ENCODE peak calls at places on chromosomes 3 and 15, in five cellular contexts. A, R, E, X and Q are unnamed samples.

GRCh38 chr3:78737988-78738387 is 1029.8 kb downstream of the ROBO1 start:
- DNase-seq in A (peak; percentile 91), R (no peak), E (no peak), X (no peak), Q (no peak)

GRCh38 chr3:132164469-132165092 is 129.8 kb upstream of the CPNE4 start:
- DNase-seq in A (peak; percentile 69), R (no peak), E (no peak), X (peak; percentile 78), Q (no peak)

GRCh38 chr3:10232138-10232537 is 16.1 kb upstream of the TATDN2 start:
- DNase-seq in A (no peak), R (no peak), E (no peak), X (no peak), Q (no peak)

GRCh38 chr15:62464705-62465104 is 299.6 kb upstream of the C2CD4B start:
- DNase-seq in A (peak; percentile 49), R (no peak), E (no peak), X (peak; percentile 70), Q (no peak)

GRCh38 chr3:189577290-189577951 is 53.8 kb upstream of the TP63 start:
- DNase-seq in A (no peak), R (no peak), E (no peak), X (no peak), Q (no peak)

GRCh38 chr15:40918146-40918798 is 10.9 kb upstream of the DLL4 start:
- DNase-seq in A (no peak), R (no peak), E (no peak), X (no peak), Q (no peak)

GRCh38 chr3:27216955-27217552 is 152.1 kb downstream of the NEK10 start:
- DNase-seq in A (peak; percentile 59), R (no peak), E (no peak), X (peak; percentile 58), Q (no peak)

GRCh38 chr3:128482857-128483656 is 9.9 kb downstream of the GATA2 start:
- DNase-seq in A (peak; percentile 70), R (no peak), E (peak; percentile 71), X (peak; percentile 82), Q (peak; percentile 45)

GRCh38 chr15:63264685-63265302 is 12.6 kb upstream of the APH1B start:
- DNase-seq in A (peak; percentile 53), R (no peak), E (no peak), X (peak; percentile 69), Q (no peak)

GRCh38 chr15:71931261-71931660 is 120.9 kb downstream of the NR2E3 start:
- DNase-seq in A (no peak), R (no peak), E (no peak), X (no peak), Q (no peak)

GRCh38 chr15:68335655-68336054 is 58.1 kb downstream of the FEM1B start:
- DNase-seq in A (no peak), R (no peak), E (no peak), X (no peak), Q (no peak)

GRCh38 chr15:40831861-40832260 is 3.4 kb upstream of the PPP1R14D start:
- DNase-seq in A (no peak), R (no peak), E (no peak), X (no peak), Q (no peak)

GRCh38 chr3:50318163-50318562 is 4.4 kb downstream of the HYAL2 start:
- DNase-seq in A (no peak), R (no peak), E (no peak), X (no peak), Q (no peak)

GRCh38 chr15:66505430-66505811 is 295 bp downstream of the ZWILCH start:
- DNase-seq in A (peak; percentile 65), R (no peak), E (peak; percentile 61), X (peak; percentile 23), Q (no peak)

GRCh38 chr15:42364529-42364928 is 5.2 kb downstream of the CAPN3 start:
- DNase-seq in A (no peak), R (no peak), E (no peak), X (no peak), Q (no peak)

GRCh38 chr15:92693922-92694331 is 38.4 kb upstream of the FAM174B start:
- DNase-seq in A (peak; percentile 12), R (no peak), E (peak; percentile 75), X (no peak), Q (no peak)

GRCh38 chr3:15877813-15878212 is 80.0 kb upstream of the ANKRD28 start:
- DNase-seq in A (no peak), R (no peak), E (no peak), X (no peak), Q (no peak)

GRCh38 chr15:39504812-39505211 is 76.1 kb upstream of the THBS1 start:
- DNase-seq in A (peak; percentile 70), R (no peak), E (no peak), X (peak; percentile 69), Q (peak; percentile 41)

GRCh38 chr3:69764861-69765260 is 25.6 kb downstream of the MITF start:
- DNase-seq in A (no peak), R (no peak), E (no peak), X (no peak), Q (no peak)

GRCh38 chr3:126960604-126960995 is 22.3 kb upstream of the PLXNA1 start:
- DNase-seq in A (no peak), R (no peak), E (no peak), X (no peak), Q (no peak)

GRCh38 chr15:64894395-64895056 is 17.2 kb upstream of the ANKDD1A start:
- DNase-seq in A (no peak), R (peak; percentile 84), E (peak; percentile 83), X (no peak), Q (no peak)

GRCh38 chr3:53242642-53243041 is 13.2 kb downstream of the TKT start:
- DNase-seq in A (peak; percentile 32), R (no peak), E (no peak), X (no peak), Q (no peak)

GRCh38 chr3:118057086-118057485 is 977.6 kb downstream of the IGSF11 start:
- DNase-seq in A (no peak), R (no peak), E (no peak), X (no peak), Q (no peak)

GRCh38 chr15:80496101-80496500 is 91.9 kb downstream of the ARNT2 start:
- DNase-seq in A (no peak), R (no peak), E (no peak), X (no peak), Q (no peak)

GRCh38 chr15:83365370-83365938 is 81.0 kb upstream of the BNC1 start:
- DNase-seq in A (peak; percentile 66), R (peak; percentile 9), E (peak; percentile 68), X (peak; percentile 64), Q (peak; percentile 49)

GRCh38 chr15:95799286-95800187 is 531.0 kb upstream of the NR2F2 start:
- DNase-seq in A (peak; percentile 91), R (no peak), E (no peak), X (peak; percentile 71), Q (peak; percentile 14)

GRCh38 chr3:65894679-65895078 is 144.0 kb downstream of the MAGI1 start:
- DNase-seq in A (peak; percentile 86), R (no peak), E (no peak), X (peak; percentile 63), Q (no peak)

GRCh38 chr3:156781310-156782230 is 44.6 kb upstream of the LEKR1 start:
- DNase-seq in A (peak; percentile 74), R (no peak), E (no peak), X (peak; percentile 73), Q (no peak)

GRCh38 chr15:61641645-61642044 is 412.5 kb upstream of the RORA start:
- DNase-seq in A (no peak), R (no peak), E (no peak), X (no peak), Q (no peak)

GRCh38 chr3:99846472-99846871 is 28.8 kb downstream of the CMSS1 start:
- DNase-seq in A (peak; percentile 79), R (no peak), E (no peak), X (no peak), Q (no peak)

GRCh38 chr15:64690008-64690407 is 85.4 kb downstream of the RBPMS2 start:
- DNase-seq in A (no peak), R (no peak), E (no peak), X (no peak), Q (no peak)

GRCh38 chr15:38176155-38176554 is 76.5 kb upstream of the SPRED1 start:
- DNase-seq in A (peak; percentile 77), R (no peak), E (no peak), X (peak; percentile 74), Q (no peak)

GRCh38 chr3:185089751-185090150 is 63.1 kb downstream of the C3orf70 start:
- DNase-seq in A (no peak), R (no peak), E (no peak), X (no peak), Q (no peak)

GRCh38 chr3:46102059-46102779 is 74.9 kb upstream of the XCR1 start:
- DNase-seq in A (no peak), R (no peak), E (no peak), X (no peak), Q (no peak)
- TF ChIP-seq CTCF in A (no peak), R (no peak), E (no peak), X (no peak), Q (no peak)

GRCh38 chr3:101758224-101758623 is 20.8 kb upstream of the NXPE3 start:
- DNase-seq in A (no peak), R (no peak), E (no peak), X (no peak), Q (no peak)

GRCh38 chr3:101762041-101762646 is 16.9 kb upstream of the NXPE3 start:
- DNase-seq in A (peak; percentile 30), R (no peak), E (no peak), X (no peak), Q (no peak)
- H3K4me3 ChIP-seq in A (no peak overlapping the region), R (no peak overlapping the region), E (no peak overlapping the region), X (no peak overlapping the region), Q (no peak overlapping the region)

GRCh38 chr3:193451881-193452280 is 73.3 kb upstream of the ATP13A5 start:
- DNase-seq in A (no peak), R (no peak), E (no peak), X (no peak), Q (no peak)

GRCh38 chr3:193446975-193447602 is 68.5 kb upstream of the ATP13A5 start:
- DNase-seq in A (no peak), R (no peak), E (no peak), X (no peak), Q (no peak)

DNA sequence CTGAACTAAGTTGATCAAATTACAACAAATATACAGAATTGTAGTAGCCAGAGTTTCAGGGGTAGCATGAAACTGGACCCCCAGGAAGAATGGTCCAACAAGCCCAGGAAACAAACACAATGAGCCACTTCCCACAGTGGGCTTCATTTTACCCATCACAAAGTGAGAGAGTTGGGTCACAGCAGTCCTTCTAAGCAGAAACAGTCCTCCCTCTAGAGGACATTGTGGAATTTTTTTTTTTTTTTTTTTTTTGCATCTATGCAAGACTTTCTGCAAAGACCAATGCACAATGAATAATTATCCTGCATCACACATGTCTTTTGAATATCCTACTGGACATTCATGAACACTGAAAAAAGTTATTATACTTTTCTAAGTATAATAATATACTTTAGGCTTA is 73.8 kb upstream of the ATP13A5 start:
- DNase-seq in A (peak; percentile 5), R (no peak), E (peak; percentile 19), X (no peak), Q (no peak)
- TF ChIP-seq CTCF in A (peak; percentile 6), R (no peak), E (peak; percentile 45), X (no peak), Q (no peak)

GRCh38 chr3:196143708-196144382 is 62.0 kb upstream of the TFRC start:
- DNase-seq in A (no peak), R (no peak), E (no peak), X (no peak), Q (no peak)
- H3K4me3 ChIP-seq in A (no peak overlapping the region), R (no peak overlapping the region), E (no peak overlapping the region), X (no peak overlapping the region), Q (no peak overlapping the region)